ENCODE peak calls at places on chromosomes 13 and 19, in ten cellular contexts. One of them, this sample, is unnamed.

GRCh38 chr19:40443930-40444180 is 280 bp downstream of the SERTAD3 start:
- DNase-seq in occipital lobe: no peak
- DNase-seq in T-cell: no peak
- DNase-seq in HT-29: no peak
- DNase-seq in GM23338: peak; percentile 73
- DNase-seq in omental fat pad: no peak
- DNase-seq in stimulated activated CD4-positive, alpha-beta T cell treated with anti-CD3 and anti-CD28 coated beads, Interleukin-2, amount 100 ng/mL, for 24 hours: no peak
- DNase-seq in adrenal gland: no peak
- DNase-seq in activated T-cell treated with anti-CD3 and anti-CD28 coated beads, Interleukin-2, amount 50 U/mL, for 72 hours: no peak
- DNase-seq in stimulated activated CD8-positive, alpha-beta memory T cell treated with anti-CD3 and anti-CD28 coated beads, Interleukin-7, amount 100 ng/mL, for 48 hours: no peak
- DNase-seq in this sample: no peak

GRCh38 chr13:37047032-37047431 is 12.5 kb downstream of the SUPT20H start:
- DNase-seq in occipital lobe: no peak
- DNase-seq in T-cell: no peak
- DNase-seq in HT-29: no peak
- DNase-seq in GM23338: no peak
- DNase-seq in omental fat pad: no peak
- DNase-seq in stimulated activated CD4-positive, alpha-beta T cell treated with anti-CD3 and anti-CD28 coated beads, Interleukin-2, amount 100 ng/mL, for 24 hours: no peak
- DNase-seq in adrenal gland: no peak
- DNase-seq in activated T-cell treated with anti-CD3 and anti-CD28 coated beads, Interleukin-2, amount 50 U/mL, for 72 hours: no peak
- DNase-seq in stimulated activated CD8-positive, alpha-beta memory T cell treated with anti-CD3 and anti-CD28 coated beads, Interleukin-7, amount 100 ng/mL, for 48 hours: no peak
- DNase-seq in this sample: no peak

GRCh38 chr13:84413016-84413415 is 530.7 kb upstream of the SLITRK1 start:
- DNase-seq in occipital lobe: no peak
- DNase-seq in T-cell: no peak
- DNase-seq in HT-29: no peak
- DNase-seq in GM23338: no peak
- DNase-seq in omental fat pad: no peak
- DNase-seq in stimulated activated CD4-positive, alpha-beta T cell treated with anti-CD3 and anti-CD28 coated beads, Interleukin-2, amount 100 ng/mL, for 24 hours: no peak
- DNase-seq in adrenal gland: no peak
- DNase-seq in activated T-cell treated with anti-CD3 and anti-CD28 coated beads, Interleukin-2, amount 50 U/mL, for 72 hours: no peak
- DNase-seq in stimulated activated CD8-positive, alpha-beta memory T cell treated with anti-CD3 and anti-CD28 coated beads, Interleukin-7, amount 100 ng/mL, for 48 hours: no peak
- DNase-seq in this sample: no peak

GRCh38 chr13:99959127-99959529 is 12.4 kb downstream of the ZIC5 start:
- DNase-seq in occipital lobe: no peak
- DNase-seq in T-cell: no peak
- DNase-seq in HT-29: no peak
- DNase-seq in GM23338: peak; percentile 25
- DNase-seq in omental fat pad: no peak
- DNase-seq in stimulated activated CD4-positive, alpha-beta T cell treated with anti-CD3 and anti-CD28 coated beads, Interleukin-2, amount 100 ng/mL, for 24 hours: no peak
- DNase-seq in adrenal gland: no peak
- DNase-seq in activated T-cell treated with anti-CD3 and anti-CD28 coated beads, Interleukin-2, amount 50 U/mL, for 72 hours: no peak
- DNase-seq in stimulated activated CD8-positive, alpha-beta memory T cell treated with anti-CD3 and anti-CD28 coated beads, Interleukin-7, amount 100 ng/mL, for 48 hours: no peak
- DNase-seq in this sample: no peak

GRCh38 chr19:48741222-48741999 is 1.0 kb upstream of the RASIP1 start:
- DNase-seq in occipital lobe: no peak
- DNase-seq in T-cell: no peak
- DNase-seq in HT-29: peak; percentile 49
- DNase-seq in GM23338: peak; percentile 78
- DNase-seq in omental fat pad: no peak
- DNase-seq in stimulated activated CD4-positive, alpha-beta T cell treated with anti-CD3 and anti-CD28 coated beads, Interleukin-2, amount 100 ng/mL, for 24 hours: peak; percentile 53
- DNase-seq in adrenal gland: peak; percentile 84
- DNase-seq in activated T-cell treated with anti-CD3 and anti-CD28 coated beads, Interleukin-2, amount 50 U/mL, for 72 hours: peak; percentile 57
- DNase-seq in stimulated activated CD8-positive, alpha-beta memory T cell treated with anti-CD3 and anti-CD28 coated beads, Interleukin-7, amount 100 ng/mL, for 48 hours: peak; percentile 16
- DNase-seq in this sample: peak; percentile 72

GRCh38 chr13:107531180-107531579 is 684.2 kb downstream of the LIG4 start:
- DNase-seq in occipital lobe: no peak
- DNase-seq in T-cell: no peak
- DNase-seq in HT-29: no peak
- DNase-seq in GM23338: no peak
- DNase-seq in omental fat pad: no peak
- DNase-seq in stimulated activated CD4-positive, alpha-beta T cell treated with anti-CD3 and anti-CD28 coated beads, Interleukin-2, amount 100 ng/mL, for 24 hours: no peak
- DNase-seq in adrenal gland: no peak
- DNase-seq in activated T-cell treated with anti-CD3 and anti-CD28 coated beads, Interleukin-2, amount 50 U/mL, for 72 hours: no peak
- DNase-seq in stimulated activated CD8-positive, alpha-beta memory T cell treated with anti-CD3 and anti-CD28 coated beads, Interleukin-7, amount 100 ng/mL, for 48 hours: no peak
- DNase-seq in this sample: no peak

GRCh38 chr19:6616011-6616410 is 25.1 kb upstream of the CD70 start:
- DNase-seq in occipital lobe: no peak
- DNase-seq in T-cell: no peak
- DNase-seq in HT-29: no peak
- DNase-seq in GM23338: no peak
- DNase-seq in omental fat pad: no peak
- DNase-seq in stimulated activated CD4-positive, alpha-beta T cell treated with anti-CD3 and anti-CD28 coated beads, Interleukin-2, amount 100 ng/mL, for 24 hours: peak; percentile 26
- DNase-seq in adrenal gland: no peak
- DNase-seq in activated T-cell treated with anti-CD3 and anti-CD28 coated beads, Interleukin-2, amount 50 U/mL, for 72 hours: peak; percentile 57
- DNase-seq in stimulated activated CD8-positive, alpha-beta memory T cell treated with anti-CD3 and anti-CD28 coated beads, Interleukin-7, amount 100 ng/mL, for 48 hours: no peak
- DNase-seq in this sample: no peak

GRCh38 chr19:58038688-58039204 is 4.9 kb downstream of the ZSCAN1 start:
- DNase-seq in occipital lobe: no peak
- DNase-seq in T-cell: no peak
- DNase-seq in HT-29: no peak
- DNase-seq in GM23338: peak; percentile 60
- DNase-seq in omental fat pad: no peak
- DNase-seq in stimulated activated CD4-positive, alpha-beta T cell treated with anti-CD3 and anti-CD28 coated beads, Interleukin-2, amount 100 ng/mL, for 24 hours: no peak
- DNase-seq in adrenal gland: no peak
- DNase-seq in activated T-cell treated with anti-CD3 and anti-CD28 coated beads, Interleukin-2, amount 50 U/mL, for 72 hours: no peak
- DNase-seq in stimulated activated CD8-positive, alpha-beta memory T cell treated with anti-CD3 and anti-CD28 coated beads, Interleukin-7, amount 100 ng/mL, for 48 hours: no peak
- DNase-seq in this sample: no peak

GRCh38 chr19:27971071-27971470 is 1241.9 kb downstream of the UQCRFS1 start:
- DNase-seq in occipital lobe: no peak
- DNase-seq in T-cell: no peak
- DNase-seq in HT-29: no peak
- DNase-seq in GM23338: peak; percentile 73
- DNase-seq in omental fat pad: no peak
- DNase-seq in stimulated activated CD4-positive, alpha-beta T cell treated with anti-CD3 and anti-CD28 coated beads, Interleukin-2, amount 100 ng/mL, for 24 hours: no peak
- DNase-seq in adrenal gland: no peak
- DNase-seq in activated T-cell treated with anti-CD3 and anti-CD28 coated beads, Interleukin-2, amount 50 U/mL, for 72 hours: no peak
- DNase-seq in stimulated activated CD8-positive, alpha-beta memory T cell treated with anti-CD3 and anti-CD28 coated beads, Interleukin-7, amount 100 ng/mL, for 48 hours: no peak
- DNase-seq in this sample: no peak

GRCh38 chr13:75838366-75839017 is 202.4 kb downstream of the LMO7 start:
- DNase-seq in occipital lobe: no peak
- DNase-seq in T-cell: no peak
- DNase-seq in HT-29: no peak
- DNase-seq in GM23338: no peak
- DNase-seq in omental fat pad: no peak
- DNase-seq in stimulated activated CD4-positive, alpha-beta T cell treated with anti-CD3 and anti-CD28 coated beads, Interleukin-2, amount 100 ng/mL, for 24 hours: no peak
- DNase-seq in adrenal gland: no peak
- DNase-seq in activated T-cell treated with anti-CD3 and anti-CD28 coated beads, Interleukin-2, amount 50 U/mL, for 72 hours: no peak
- DNase-seq in stimulated activated CD8-positive, alpha-beta memory T cell treated with anti-CD3 and anti-CD28 coated beads, Interleukin-7, amount 100 ng/mL, for 48 hours: no peak
- DNase-seq in this sample: no peak

GRCh38 chr13:25170554-25171107 is 1.5 kb downstream of the AMER2 start:
- DNase-seq in occipital lobe: peak; percentile 72
- DNase-seq in T-cell: no peak
- DNase-seq in HT-29: no peak
- DNase-seq in GM23338: peak; percentile 56
- DNase-seq in omental fat pad: no peak
- DNase-seq in stimulated activated CD4-positive, alpha-beta T cell treated with anti-CD3 and anti-CD28 coated beads, Interleukin-2, amount 100 ng/mL, for 24 hours: no peak
- DNase-seq in adrenal gland: no peak
- DNase-seq in activated T-cell treated with anti-CD3 and anti-CD28 coated beads, Interleukin-2, amount 50 U/mL, for 72 hours: no peak
- DNase-seq in stimulated activated CD8-positive, alpha-beta memory T cell treated with anti-CD3 and anti-CD28 coated beads, Interleukin-7, amount 100 ng/mL, for 48 hours: no peak
- DNase-seq in this sample: no peak

GRCh38 chr19:31676271-31677004 is 327.2 kb upstream of the TSHZ3 start:
- DNase-seq in occipital lobe: no peak
- DNase-seq in T-cell: no peak
- DNase-seq in HT-29: peak; percentile 57
- DNase-seq in GM23338: peak; percentile 71
- DNase-seq in omental fat pad: no peak
- DNase-seq in stimulated activated CD4-positive, alpha-beta T cell treated with anti-CD3 and anti-CD28 coated beads, Interleukin-2, amount 100 ng/mL, for 24 hours: no peak
- DNase-seq in adrenal gland: peak; percentile 44
- DNase-seq in activated T-cell treated with anti-CD3 and anti-CD28 coated beads, Interleukin-2, amount 50 U/mL, for 72 hours: no peak
- DNase-seq in stimulated activated CD8-positive, alpha-beta memory T cell treated with anti-CD3 and anti-CD28 coated beads, Interleukin-7, amount 100 ng/mL, for 48 hours: no peak
- DNase-seq in this sample: no peak

GRCh38 chr19:46674416-46675178 is 13.6 kb upstream of the DACT3 start:
- DNase-seq in occipital lobe: no peak
- DNase-seq in T-cell: no peak
- DNase-seq in HT-29: peak; percentile 58
- DNase-seq in GM23338: peak; percentile 93
- DNase-seq in omental fat pad: no peak
- DNase-seq in stimulated activated CD4-positive, alpha-beta T cell treated with anti-CD3 and anti-CD28 coated beads, Interleukin-2, amount 100 ng/mL, for 24 hours: no peak
- DNase-seq in adrenal gland: peak; percentile 16
- DNase-seq in activated T-cell treated with anti-CD3 and anti-CD28 coated beads, Interleukin-2, amount 50 U/mL, for 72 hours: no peak
- DNase-seq in stimulated activated CD8-positive, alpha-beta memory T cell treated with anti-CD3 and anti-CD28 coated beads, Interleukin-7, amount 100 ng/mL, for 48 hours: no peak
- DNase-seq in this sample: no peak

GRCh38 chr13:25987987-25988386 is 63.8 kb downstream of the SHISA2 start:
- DNase-seq in occipital lobe: no peak
- DNase-seq in T-cell: no peak
- DNase-seq in HT-29: no peak
- DNase-seq in GM23338: no peak
- DNase-seq in omental fat pad: no peak
- DNase-seq in stimulated activated CD4-positive, alpha-beta T cell treated with anti-CD3 and anti-CD28 coated beads, Interleukin-2, amount 100 ng/mL, for 24 hours: no peak
- DNase-seq in adrenal gland: no peak
- DNase-seq in activated T-cell treated with anti-CD3 and anti-CD28 coated beads, Interleukin-2, amount 50 U/mL, for 72 hours: no peak
- DNase-seq in stimulated activated CD8-positive, alpha-beta memory T cell treated with anti-CD3 and anti-CD28 coated beads, Interleukin-7, amount 100 ng/mL, for 48 hours: no peak
- DNase-seq in this sample: no peak

GRCh38 chr13:24528816-24529398 is 16.3 kb upstream of the PARP4 start:
- DNase-seq in occipital lobe: no peak
- DNase-seq in T-cell: no peak
- DNase-seq in HT-29: no peak
- DNase-seq in GM23338: peak; percentile 78
- DNase-seq in omental fat pad: no peak
- DNase-seq in stimulated activated CD4-positive, alpha-beta T cell treated with anti-CD3 and anti-CD28 coated beads, Interleukin-2, amount 100 ng/mL, for 24 hours: no peak
- DNase-seq in adrenal gland: no peak
- DNase-seq in activated T-cell treated with anti-CD3 and anti-CD28 coated beads, Interleukin-2, amount 50 U/mL, for 72 hours: no peak
- DNase-seq in stimulated activated CD8-positive, alpha-beta memory T cell treated with anti-CD3 and anti-CD28 coated beads, Interleukin-7, amount 100 ng/mL, for 48 hours: no peak
- DNase-seq in this sample: no peak

GRCh38 chr13:20514866-20515265 is 10.8 kb downstream of the CRYL1 start:
- DNase-seq in occipital lobe: no peak
- DNase-seq in T-cell: no peak
- DNase-seq in HT-29: no peak
- DNase-seq in GM23338: no peak
- DNase-seq in omental fat pad: no peak
- DNase-seq in stimulated activated CD4-positive, alpha-beta T cell treated with anti-CD3 and anti-CD28 coated beads, Interleukin-2, amount 100 ng/mL, for 24 hours: no peak
- DNase-seq in adrenal gland: no peak
- DNase-seq in activated T-cell treated with anti-CD3 and anti-CD28 coated beads, Interleukin-2, amount 50 U/mL, for 72 hours: no peak
- DNase-seq in stimulated activated CD8-positive, alpha-beta memory T cell treated with anti-CD3 and anti-CD28 coated beads, Interleukin-7, amount 100 ng/mL, for 48 hours: no peak
- DNase-seq in this sample: no peak

GRCh38 chr13:26941345-26942174 is 181.0 kb upstream of the GPR12 start:
- DNase-seq in occipital lobe: no peak
- DNase-seq in T-cell: no peak
- DNase-seq in HT-29: no peak
- DNase-seq in GM23338: no peak
- DNase-seq in omental fat pad: no peak
- DNase-seq in stimulated activated CD4-positive, alpha-beta T cell treated with anti-CD3 and anti-CD28 coated beads, Interleukin-2, amount 100 ng/mL, for 24 hours: peak; percentile 12
- DNase-seq in adrenal gland: peak; percentile 12
- DNase-seq in activated T-cell treated with anti-CD3 and anti-CD28 coated beads, Interleukin-2, amount 50 U/mL, for 72 hours: peak; percentile 5
- DNase-seq in stimulated activated CD8-positive, alpha-beta memory T cell treated with anti-CD3 and anti-CD28 coated beads, Interleukin-7, amount 100 ng/mL, for 48 hours: peak; percentile 7
- DNase-seq in this sample: no peak